ENCODE peak calls at places on chromosome 11, in four cellular contexts. J, G, Z and T are unnamed samples.

GRCh38 chr11:72631806-72632731 is 42.2 kb downstream of the PDE2A start:
- DNase-seq in J (no peak), G (no peak), Z (no peak), T (no peak)

GRCh38 chr11:65448074-65448417 is 25.4 kb downstream of the NEAT1 start:
- DNase-seq in J (no peak), G (no peak), Z (no peak), T (no peak)

GRCh38 chr11:110022548-110022947 is 70.6 kb upstream of the ZC3H12C start:
- DNase-seq in J (no peak), G (no peak), Z (no peak), T (no peak)

GRCh38 chr11:3709977-3710376 is 38.8 kb upstream of the CHRNA10 start:
- DNase-seq in J (no peak), G (no peak), Z (no peak), T (no peak)

GRCh38 chr11:86660011-86660595 is 12.3 kb downstream of the ME3 start:
- DNase-seq in J (peak), G (no peak), Z (no peak), T (no peak)

GRCh38 chr11:94305146-94305545 is 766 bp downstream of the IZUMO1R start:
- DNase-seq in J (no peak), G (no peak), Z (no peak), T (no peak)

GRCh38 chr11:129840236-129840635 is 24.6 kb downstream of the TMEM45B start:
- DNase-seq in J (no peak), G (no peak), Z (no peak), T (no peak)

GRCh38 chr11:77159219-77159936 is 31.3 kb downstream of the MYO7A start:
- DNase-seq in J (no peak), G (no peak), Z (no peak), T (no peak)

GRCh38 chr11:69120096-69120875 is 35.4 kb upstream of the SMIM38 start:
- DNase-seq in J (no peak), G (no peak), Z (no peak), T (no peak)

GRCh38 chr11:59669611-59670009 is 773 bp upstream of the PATL1 start:
- DNase-seq in J (peak), G (no peak), Z (peak), T (no peak)

GRCh38 chr11:108370990-108371389 is 96.3 kb downstream of the C11orf65 start:
- DNase-seq in J (no peak), G (no peak), Z (no peak), T (no peak)

GRCh38 chr11:113465786-113466185 is 9.4 kb downstream of the DRD2 start:
- DNase-seq in J (no peak), G (peak), Z (no peak), T (no peak)

GRCh38 chr11:74321487-74322188 is 10.2 kb upstream of the P4HA3 start:
- DNase-seq in J (peak), G (peak), Z (no peak), T (no peak)

GRCh38 chr11:124867700-124868099 is 2.5 kb downstream of the ROBO3 start:
- DNase-seq in J (peak), G (no peak), Z (peak), T (no peak)

GRCh38 chr11:3183523-3183922 is 18.4 kb upstream of the OSBPL5 start:
- DNase-seq in J (no peak), G (no peak), Z (no peak), T (peak)

GRCh38 chr11:12762696-12763324 is 88.6 kb downstream of the TEAD1 start:
- DNase-seq in J (no peak), G (peak), Z (no peak), T (no peak)

GRCh38 chr11:118841469-118842222 is 42.0 kb upstream of the CXCR5 start:
- DNase-seq in J (no peak), G (no peak), Z (no peak), T (no peak)